ENCODE peak calls at places on chromosomes 6 and 20, in four cellular contexts. One of them, this sample, is unnamed.
A peak's percentile ranks its signal among the peaks of the same experiment; 100 is the strongest.

GRCh38 chr20:57094991-57095390 is 171.4 kb downstream of the BMP7 start:
- DNase-seq in GM23248: no peak
- DNase-seq in skeletal muscle cell: no peak
- DNase-seq in mesendoderm: no peak
- DNase-seq in this sample: no peak

GRCh38 chr6:121731381-121731780 is 295.9 kb downstream of the GJA1 start:
- DNase-seq in mesendoderm: no peak
- DNase-seq in GM23248: no peak
- DNase-seq in skeletal muscle cell: no peak
- DNase-seq in this sample: no peak

GRCh38 chr6:156957931-156958547 is 180.9 kb downstream of the ARID1B start:
- DNase-seq in GM23248: no peak
- DNase-seq in skeletal muscle cell: no peak
- DNase-seq in mesendoderm: no peak
- DNase-seq in this sample: peak; percentile 57

GRCh38 chr6:22024973-22025467 is 271.8 kb downstream of the PRL start:
- DNase-seq in GM23248: no peak
- DNase-seq in mesendoderm: no peak
- DNase-seq in skeletal muscle cell: no peak
- DNase-seq in this sample: no peak

GRCh38 chr20:6173481-6173880 is 50.7 kb upstream of the FERMT1 start:
- DNase-seq in GM23248: no peak
- DNase-seq in skeletal muscle cell: no peak
- DNase-seq in mesendoderm: no peak
- DNase-seq in this sample: no peak

GRCh38 chr6:132931937-132932336 is 117.6 kb downstream of the RPS12 start:
- DNase-seq in skeletal muscle cell: peak; percentile 90
- DNase-seq in GM23248: peak; percentile 92
- DNase-seq in mesendoderm: no peak
- DNase-seq in this sample: no peak

GRCh38 chr6:27503436-27504030 is 30.6 kb upstream of the ZNF184 start:
- DNase-seq in skeletal muscle cell: no peak
- DNase-seq in mesendoderm: peak; percentile 83
- DNase-seq in GM23248: peak; percentile 68
- DNase-seq in this sample: peak; percentile 69

GRCh38 chr6:125700591-125701353 is 48.7 kb upstream of the HEY2 start:
- DNase-seq in GM23248: no peak
- DNase-seq in mesendoderm: peak; percentile 66
- DNase-seq in skeletal muscle cell: no peak
- DNase-seq in this sample: no peak

GRCh38 chr6:14288910-14289309 is 171.3 kb downstream of the CD83 start:
- DNase-seq in skeletal muscle cell: no peak
- DNase-seq in mesendoderm: no peak
- DNase-seq in GM23248: peak; percentile 19
- DNase-seq in this sample: no peak

GRCh38 chr20:3900187-3900604 is 11.0 kb downstream of the PANK2 start:
- DNase-seq in mesendoderm: no peak
- DNase-seq in GM23248: peak; percentile 36
- DNase-seq in skeletal muscle cell: no peak
- DNase-seq in this sample: no peak

GRCh38 chr6:84635081-84635745 is 129.2 kb downstream of the TBX18 start:
- DNase-seq in skeletal muscle cell: no peak
- DNase-seq in mesendoderm: peak; percentile 80
- DNase-seq in GM23248: peak; percentile 62
- DNase-seq in this sample: no peak

GRCh38 chr6:7669742-7670141 is 56.2 kb upstream of the BMP6 start:
- DNase-seq in GM23248: no peak
- DNase-seq in skeletal muscle cell: no peak
- DNase-seq in mesendoderm: no peak
- DNase-seq in this sample: no peak

GRCh38 chr6:27188206-27188884 is 59.2 kb upstream of the PRSS16 start:
- DNase-seq in GM23248: peak; percentile 91
- DNase-seq in skeletal muscle cell: no peak
- DNase-seq in mesendoderm: peak; percentile 95
- DNase-seq in this sample: peak; percentile 70

GRCh38 chr6:34610819-34611477 is 54.8 kb upstream of the SPDEF start:
- DNase-seq in skeletal muscle cell: peak; percentile 45
- DNase-seq in mesendoderm: no peak
- DNase-seq in GM23248: peak; percentile 90
- DNase-seq in this sample: no peak

GRCh38 chr6:137370871-137371633 is 123.1 kb downstream of the OLIG3 start:
- DNase-seq in mesendoderm: peak; percentile 46
- DNase-seq in GM23248: no peak
- DNase-seq in skeletal muscle cell: no peak
- DNase-seq in this sample: no peak

GRCh38 chr20:9040874-9041524 is 27.9 kb upstream of the PLCB4 start:
- DNase-seq in GM23248: peak; percentile 69
- DNase-seq in skeletal muscle cell: no peak
- DNase-seq in mesendoderm: no peak
- DNase-seq in this sample: no peak

This sample was measured in G401.